ENCODE peak calls at places on chromosomes 12 and 14, in six cellular contexts. G, N, E, C, P and F are unnamed samples.

GRCh38 chr12:124928095-124928911 is 13.9 kb upstream of the UBC start:
- DNase-seq in P (no peak), E (peak), N (peak), G (no peak), C (no peak), F (peak)

GRCh38 chr14:100733152-100733850 is 6.6 kb downstream of the DLK1 start:
- DNase-seq in G (no peak), E (no peak), P (no peak), C (no peak), N (no peak), F (no peak)

GRCh38 chr12:75725505-75726120 is 214.2 kb upstream of the KRR1 start:
- DNase-seq in P (no peak), N (peak), G (peak), E (no peak), C (no peak), F (no peak)

GRCh38 chr12:26966842-26967241 is 28.6 kb downstream of the FGFR1OP2 start:
- DNase-seq in C (no peak), N (no peak), E (no peak), G (no peak), P (no peak), F (no peak)

GRCh38 chr12:12315838-12316237 is 34.2 kb downstream of the MANSC1 start:
- DNase-seq in P (no peak), C (no peak), E (no peak), N (no peak), G (no peak), F (peak)

GRCh38 chr12:120847392-120848157 is 56.6 kb downstream of the SPPL3 start:
- DNase-seq in G (peak), N (peak), E (no peak), C (no peak), P (no peak), F (no peak)

GRCh38 chr14:73786632-73786941 is 65.0 kb upstream of the PTGR2 start:
- DNase-seq in G (peak), E (peak), P (no peak), C (peak), N (peak), F (peak)

GRCh38 chr12:26126340-26127284 is 1.8 kb upstream of the BHLHE41 start:
- DNase-seq in P (peak), N (peak), E (peak), G (peak), C (peak), F (peak)

GRCh38 chr12:124213606-124214347 is 81.1 kb upstream of the RFLNA start:
- DNase-seq in N (no peak), C (no peak), G (no peak), E (no peak), P (no peak), F (no peak)

GRCh38 chr12:61107118-61107517 is 1153.1 kb upstream of the USP15 start:
- DNase-seq in N (no peak), C (no peak), G (no peak), E (no peak), P (no peak), F (no peak)

GRCh38 chr12:63940295-63940997 is 95.9 kb downstream of the SRGAP1 start:
- DNase-seq in N (no peak), G (no peak), P (no peak), E (no peak), C (no peak), F (no peak)

GRCh38 chr14:77031680-77032482 is 3.4 kb upstream of the IRF2BPL start:
- DNase-seq in P (no peak), G (no peak), C (no peak), E (no peak), N (peak), F (no peak)

GRCh38 chr12:130874696-130875095 is 2.8 kb downstream of the RAN start:
- DNase-seq in N (no peak), G (no peak), E (no peak), C (no peak), P (no peak), F (no peak)

GRCh38 chr14:74035556-74035955 is 16.4 kb downstream of the BBOF1 start:
- DNase-seq in P (no peak), E (no peak), G (no peak), C (no peak), N (peak), F (no peak)

GRCh38 chr14:97458302-97459137 is 661.3 kb downstream of the VRK1 start:
- DNase-seq in N (no peak), P (peak), G (no peak), C (peak), E (peak), F (no peak)

GRCh38 chr12:50640321-50640939 is 123.5 kb upstream of the ATF1 start:
- DNase-seq in C (no peak), N (no peak), G (no peak), P (no peak), E (no peak), F (no peak)

GRCh38 chr14:56247495-56248087 is 129.4 kb downstream of the PELI2 start:
- DNase-seq in N (peak), C (no peak), G (peak), P (no peak), E (no peak), F (no peak)

GRCh38 chr14:68447581-68448281 is 345.1 kb downstream of the ZFP36L1 start:
- DNase-seq in N (no peak), P (no peak), G (no peak), C (no peak), E (no peak), F (no peak)

GRCh38 chr14:50064993-50065392 is 51.4 kb downstream of the VCPKMT start:
- DNase-seq in P (no peak), G (peak), C (no peak), N (peak), E (no peak), F (no peak)

GRCh38 chr12:71664411-71665108 is 459 bp downstream of the THAP2 start:
- DNase-seq in P (peak), N (peak), C (no peak), E (no peak), G (no peak), F (no peak)

GRCh38 chr14:38887696-38888095 is 215.3 kb downstream of the SEC23A start:
- DNase-seq in P (no peak), E (no peak), N (no peak), G (no peak), C (no peak), F (no peak)

GRCh38 chr12:71840226-71840847 is 778 bp downstream of the TBC1D15 start:
- DNase-seq in N (peak), C (no peak), E (no peak), G (peak), P (peak), F (peak)

GRCh38 chr14:62126885-62127478 is 364.8 kb downstream of the SNAPC1 start:
- DNase-seq in P (peak), G (peak), C (no peak), E (no peak), N (peak), F (peak)